ENCODE peak calls at places on chromosomes 6 and 20, in ten cellular contexts. U is hypothalamus; R is lung; P is neural crest cell; L is lung microvascular endothelial cell; H is GM04503; J is activated CD4-positive, alpha-beta T cell treated with anti-CD3 and anti-CD28 coated beads, Interleukin-2, amount 10 ng/mL, durations not matched to agents 7 days and 5 days; O is NCI-H774; B is RWPE1; V is SK-N-SH. K is an unnamed sample.

GRCh38 chr6:18477301-18477941 is 90.3 kb downstream of the RNF144B start:
- DNase-seq in U (no peak), R (no peak), P (no peak), L (peak; percentile 10), H (peak; percentile 6), J (no peak), O (no peak), B (no peak), V (no peak), K (no peak)

GRCh38 chr6:160348209-160348551 is at the start of gene SLC22A3:
- DNase-seq in U (no peak), R (no peak), P (no peak), L (no peak), H (no peak), J (no peak), O (no peak), B (peak; percentile 30), V (peak; percentile 37), K (peak; percentile 36)

GRCh38 chr6:157200611-157201010 is 122.7 kb downstream of the TMEM242 start:
- DNase-seq in U (no peak), R (no peak), P (no peak), L (no peak), H (no peak), J (no peak), O (no peak), B (no peak), V (no peak), K (no peak)

GRCh38 chr6:26234421-26235239 is 130.4 kb upstream of the BTN3A2 start:
- DNase-seq in U (no peak), R (no peak), P (peak; percentile 51), L (peak; percentile 17), H (peak; percentile 38), J (peak; percentile 86), O (peak; percentile 69), B (peak; percentile 77), V (peak; percentile 73), K (no peak)

GRCh38 chr20:32553618-32554017 is 31.5 kb downstream of the NOL4L start:
- DNase-seq in U (no peak), R (no peak), P (no peak), L (no peak), H (no peak), J (no peak), O (no peak), B (no peak), V (no peak), K (no peak)

GRCh38 chr6:68533339-68533795 is 101.7 kb upstream of the ADGRB3 start:
- DNase-seq in U (no peak), R (no peak), P (no peak), L (no peak), H (no peak), J (no peak), O (no peak), B (no peak), V (no peak), K (no peak)

GRCh38 chr20:9617062-9617461 is 102.7 kb downstream of the LAMP5 start:
- DNase-seq in U (no peak), R (peak; percentile 45), P (peak; percentile 51), L (peak; percentile 81), H (no peak), J (peak; percentile 57), O (peak; percentile 62), B (peak; percentile 46), V (peak; percentile 52), K (peak; percentile 52)

GRCh38 chr6:37456126-37456525 is 23.1 kb downstream of the CMTR1 start:
- DNase-seq in U (no peak), R (no peak), P (no peak), L (no peak), H (peak; percentile 73), J (no peak), O (no peak), B (peak; percentile 68), V (no peak), K (no peak)

GRCh38 chr6:146244630-146245143 is 215.8 kb downstream of the GRM1 start:
- DNase-seq in U (no peak), R (no peak), P (no peak), L (no peak), H (no peak), J (no peak), O (no peak), B (no peak), V (no peak), K (no peak)